ENCODE peak calls at places on chromosomes 11 and 22, in nine cellular contexts. G is fibroblast of pulmonary artery, B is brain microvascular endothelial cell, O is cardiac fibroblast, Q is AG04450, R is epithelial cell of esophagus, S is NB4, P is endothelial cell of umbilical vein, A is MM.1S. H is an unnamed sample.

GRCh38 chr11:67179892-67180490 is 60.9 kb downstream of the KDM2A start:
- DNase-seq in G (peak), B (no peak), O (no peak), Q (no peak), R (no peak), S (no peak), P (peak), A (no peak), H (no peak)

GRCh38 chr11:100632970-100633452 is 54.1 kb upstream of the ARHGAP42 start:
- DNase-seq in G (peak), B (peak), O (peak), Q (no peak), R (no peak), S (no peak), P (peak), A (no peak), H (no peak)

GRCh38 chr11:3214420-3214699 is 4.3 kb downstream of the MRGPRG start:
- DNase-seq in G (no peak), B (no peak), O (no peak), Q (no peak), R (no peak), S (no peak), P (no peak), A (no peak), H (no peak)

GRCh38 chr11:93481279-93481678 is 61.9 kb downstream of the SMCO4 start:
- DNase-seq in G (no peak), B (no peak), O (no peak), Q (no peak), R (peak), S (no peak), P (no peak), A (no peak), H (no peak)

GRCh38 chr11:125256471-125257010 is 92.0 kb downstream of the PKNOX2 start:
- DNase-seq in G (no peak), B (no peak), O (no peak), Q (no peak), R (no peak), S (no peak), P (no peak), A (no peak), H (no peak)

GRCh38 chr11:87628161-87628560 is 547.1 kb downstream of the RAB38 start:
- DNase-seq in G (no peak), B (no peak), O (no peak), Q (no peak), R (no peak), S (no peak), P (no peak), A (no peak), H (no peak)

GRCh38 chr11:36141595-36141994 is 147.6 kb downstream of the COMMD9 start:
- DNase-seq in G (no peak), B (no peak), O (no peak), Q (no peak), R (no peak), S (no peak), P (no peak), A (no peak), H (no peak)

GRCh38 chr22:47816121-47816915 is 1053.9 kb downstream of the TBC1D22A start:
- DNase-seq in G (no peak), B (no peak), O (no peak), Q (no peak), R (no peak), S (no peak), P (no peak), A (no peak), H (no peak)

GRCh38 chr11:61542024-61542461 is 33.5 kb downstream of the LRRC10B start:
- DNase-seq in G (no peak), B (no peak), O (no peak), Q (no peak), R (no peak), S (no peak), P (no peak), A (no peak), H (no peak)

GRCh38 chr11:110295086-110295485 is 1.3 kb downstream of the RDX start:
- DNase-seq in G (no peak), B (no peak), O (no peak), Q (no peak), R (no peak), S (no peak), P (no peak), A (no peak), H (no peak)

GRCh38 chr11:133966924-133967598 is 10.3 kb upstream of the IGSF9B start:
- DNase-seq in G (no peak), B (no peak), O (no peak), Q (no peak), R (no peak), S (peak), P (no peak), A (no peak), H (no peak)

GRCh38 chr11:2582436-2582931 is 117.3 kb downstream of the KCNQ1OT1 start:
- DNase-seq in G (no peak), B (no peak), O (no peak), Q (no peak), R (no peak), S (no peak), P (no peak), A (no peak), H (no peak)

GRCh38 chr11:69005183-69005630 is 7.8 kb downstream of the MRGPRF start:
- DNase-seq in G (no peak), B (no peak), O (no peak), Q (no peak), R (no peak), S (no peak), P (no peak), A (no peak), H (no peak)

GRCh38 chr22:37930270-37930951 is 23.0 kb downstream of the C22orf23 start:
- DNase-seq in G (peak), B (no peak), O (peak), Q (no peak), R (no peak), S (peak), P (no peak), A (peak), H (no peak)

GRCh38 chr11:90468923-90469322 is 246.1 kb upstream of the CHORDC1 start:
- DNase-seq in G (peak), B (peak), O (peak), Q (no peak), R (peak), S (no peak), P (no peak), A (no peak), H (no peak)

GRCh38 chr22:23553438-23553837 is 26.7 kb downstream of the IGLL1 start:
- DNase-seq in G (no peak), B (no peak), O (no peak), Q (no peak), R (no peak), S (no peak), P (no peak), A (no peak), H (no peak)

GRCh38 chr11:43278302-43278956 is 33.4 kb upstream of the API5 start:
- DNase-seq in G (peak), B (peak), O (peak), Q (no peak), R (peak), S (peak), P (peak), A (peak), H (no peak)

GRCh38 chr22:29311468-29312217 is 3.9 kb downstream of the RASL10A start:
- DNase-seq in G (no peak), B (no peak), O (no peak), Q (no peak), R (no peak), S (peak), P (no peak), A (no peak), H (no peak)

GRCh38 chr11:67255864-67256263 is 10.4 kb upstream of the GRK2 start:
- DNase-seq in G (no peak), B (no peak), O (no peak), Q (no peak), R (no peak), S (no peak), P (no peak), A (no peak), H (no peak)

GRCh38 chr11:1280116-1281035 is 29.1 kb downstream of the TOLLIP start:
- DNase-seq in G (no peak), B (no peak), O (no peak), Q (no peak), R (no peak), S (no peak), P (no peak), A (no peak), H (no peak)

GRCh38 chr11:60251485-60252207 is 8.7 kb upstream of the MS4A4E start:
- DNase-seq in G (peak), B (peak), O (peak), Q (no peak), R (peak), S (peak), P (peak), A (peak), H (no peak)

GRCh38 chr22:49724893-49725489 is 102.7 kb downstream of the BRD1 start:
- DNase-seq in G (peak), B (peak), O (peak), Q (no peak), R (peak), S (peak), P (peak), A (peak), H (no peak)

GRCh38 chr11:44286268-44286880 is 23.6 kb downstream of the ALX4 start:
- DNase-seq in G (peak), B (peak), O (peak), Q (no peak), R (peak), S (peak), P (peak), A (peak), H (no peak)

GRCh38 chr11:69245491-69246345 is 48.2 kb upstream of the MYEOV start:
- DNase-seq in G (no peak), B (no peak), O (no peak), Q (no peak), R (no peak), S (no peak), P (no peak), A (no peak), H (no peak)

DNA sequence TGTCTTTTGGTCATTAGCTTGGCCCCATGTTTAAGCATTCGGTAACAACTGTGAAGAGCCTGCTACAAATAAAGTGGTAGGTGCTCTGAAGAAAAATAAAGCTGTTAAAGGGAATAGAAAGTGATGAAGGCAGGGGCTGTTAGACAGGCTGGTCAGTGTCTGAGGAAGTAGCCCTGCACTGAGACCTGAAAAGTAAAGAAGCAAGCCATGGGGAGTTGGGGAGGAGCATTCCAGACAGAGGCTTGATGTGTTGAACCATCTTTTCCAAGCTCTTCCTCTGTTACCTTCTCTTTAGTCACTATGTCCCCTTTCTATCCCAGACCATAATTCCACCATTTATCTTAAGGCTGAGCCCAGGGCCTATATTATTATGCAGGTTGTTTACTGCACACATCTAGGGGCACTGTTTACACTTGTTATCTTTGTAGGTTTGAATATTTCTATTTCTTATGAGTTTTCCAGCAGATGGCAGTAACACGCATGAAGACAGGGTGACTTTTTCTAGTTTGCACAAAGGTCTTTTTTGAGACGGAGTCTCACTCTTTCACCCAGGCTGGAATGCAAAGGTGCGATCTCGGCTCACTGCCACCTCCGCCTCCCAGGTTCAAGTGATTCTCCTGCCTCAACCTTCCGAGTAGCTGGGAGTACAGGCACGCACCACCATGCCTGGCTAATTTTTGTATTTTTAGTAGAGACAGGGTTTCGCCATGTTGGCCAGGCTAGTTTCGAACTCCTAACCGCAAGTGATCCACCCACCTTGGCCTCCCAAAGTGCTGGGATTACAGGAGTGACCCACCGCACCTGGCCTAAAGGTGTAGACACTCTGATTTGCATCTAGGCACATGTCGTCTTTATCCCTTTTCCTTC is 23.0 kb downstream of the ZFTA start:
- DNase-seq in G (peak), B (no peak), O (peak), Q (no peak), R (no peak), S (peak), P (peak), A (no peak), H (no peak)
- TF ChIP-seq CTCF in G (peak), B (peak), O (no peak), Q (peak), R (peak), S (peak), P (peak), A (peak), H (no peak)

GRCh38 chr11:121538054-121538453 is 85.3 kb upstream of the SORL1-AS1 start:
- DNase-seq in G (no peak), B (no peak), O (no peak), Q (no peak), R (no peak), S (no peak), P (no peak), A (peak), H (no peak)
- H3K4me3 ChIP-seq in G (no peak), B (no peak), O (no peak), Q (no peak), R (no peak), S (no peak), P (no peak), A (no peak), H (no peak)

GRCh38 chr11:11895672-11896071 is 53.9 kb downstream of the USP47 start:
- DNase-seq in G (peak), B (no peak), O (peak), Q (no peak), R (peak), S (no peak), P (peak), A (no peak), H (no peak)
- TF ChIP-seq CTCF in G (peak), B (peak), O (no peak), Q (peak), R (peak), S (no peak), P (no peak), A (no peak), H (no peak)

DNA sequence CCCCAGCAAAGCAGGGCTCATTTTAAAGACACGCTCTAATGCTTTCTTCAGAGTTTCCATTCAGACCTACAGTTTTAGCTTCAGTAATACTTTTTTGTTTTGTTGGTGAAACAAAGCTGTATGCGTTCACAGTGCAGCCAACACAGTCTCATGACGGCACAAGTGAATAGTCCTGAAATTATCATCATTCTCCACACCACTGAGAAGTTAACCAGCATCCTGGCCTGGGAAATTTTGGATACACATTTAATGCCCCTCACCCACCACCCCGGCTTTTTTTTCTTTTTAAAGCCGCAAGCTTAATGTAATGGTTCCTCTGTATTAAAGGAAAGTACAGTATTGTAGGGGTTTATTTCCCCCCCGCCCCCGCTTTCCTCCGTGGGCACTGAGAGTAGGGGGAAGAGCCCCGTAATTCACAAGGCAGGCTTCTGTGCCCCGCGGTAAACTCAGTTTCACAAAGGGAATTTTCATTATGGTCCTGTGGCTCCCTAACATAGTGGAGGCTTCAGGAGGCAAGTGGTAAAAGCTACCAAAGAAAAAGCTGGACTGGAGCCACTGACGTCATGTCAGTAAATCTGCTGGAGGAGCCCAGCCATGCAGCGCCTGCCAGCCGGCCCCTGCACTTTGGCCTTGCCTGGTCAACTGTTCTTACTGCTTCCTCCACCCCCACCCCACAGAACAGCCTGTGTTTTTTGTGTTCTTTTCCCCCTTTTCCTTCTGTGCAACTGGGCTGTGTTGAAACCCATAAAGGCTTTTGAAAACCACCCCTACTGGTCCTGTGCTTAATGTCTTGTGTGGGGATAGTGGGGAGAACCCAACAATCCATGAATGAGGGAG is 18.2 kb downstream of the TEAD1 start:
- DNase-seq in G (peak), B (peak), O (peak), Q (peak), R (peak), S (no peak), P (peak), A (no peak), H (peak)
- H3K4me3 ChIP-seq in G (peak), B (peak), O (no peak), Q (peak), R (no peak), S (no peak), P (no peak), A (no peak), H (peak)

DNA sequence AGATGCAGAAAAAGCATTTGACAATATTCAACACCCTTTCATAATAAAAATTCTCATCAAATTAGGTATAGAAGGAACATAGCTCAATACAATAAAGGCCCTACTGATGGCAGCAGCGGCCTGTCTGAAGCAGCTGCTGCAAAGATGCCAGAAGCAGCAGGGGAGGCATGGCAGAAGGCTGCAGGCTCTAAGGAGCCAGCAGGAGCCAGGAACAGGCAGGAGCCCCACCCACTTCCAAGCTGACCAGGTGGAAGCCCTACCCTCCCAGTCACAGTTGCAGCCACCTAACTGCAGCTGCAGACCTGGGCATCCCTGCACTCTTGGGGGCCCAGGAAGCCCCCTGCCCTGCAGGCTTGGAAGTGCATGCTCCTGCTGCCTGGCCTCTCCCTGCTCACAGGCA is 18.2 kb upstream of the OR6A2 start:
- DNase-seq in G (no peak), B (no peak), O (no peak), Q (no peak), R (no peak), S (no peak), P (no peak), A (no peak), H (no peak)
- TF ChIP-seq CTCF in G (no peak), B (peak), O (no peak), Q (no peak), R (no peak), S (no peak), P (no peak), A (no peak), H (no peak)

GRCh38 chr11:46345881-46346484 is 1.3 kb upstream of the DGKZ start:
- DNase-seq in G (no peak), B (no peak), O (no peak), Q (no peak), R (no peak), S (peak), P (no peak), A (no peak), H (no peak)
- H3K4me3 ChIP-seq in G (no peak), B (no peak), O (no peak), Q (no peak), R (peak), S (peak), P (peak), A (no peak), H (no peak)

DNA sequence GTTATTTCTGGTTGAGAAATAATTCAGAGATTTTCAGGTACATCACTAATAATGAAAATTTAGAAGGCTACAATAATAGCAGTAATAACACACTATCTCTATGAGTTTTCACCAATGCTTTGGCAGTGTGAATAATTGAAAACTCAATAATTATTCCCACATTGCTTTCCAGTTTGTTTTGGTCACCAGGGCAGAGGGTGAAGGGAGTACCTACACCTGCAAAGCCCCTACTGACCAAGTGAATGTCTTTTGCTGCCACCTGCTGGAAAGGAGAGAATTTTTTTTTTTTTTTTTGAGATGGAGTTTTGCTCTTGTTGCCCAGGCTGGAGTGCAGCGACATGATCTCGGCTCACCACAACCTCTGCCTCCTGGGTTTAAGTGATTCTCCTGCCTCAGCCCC is 3.2 kb downstream of the NELL1 start:
- DNase-seq in G (peak), B (no peak), O (peak), Q (no peak), R (peak), S (peak), P (peak), A (peak), H (no peak)
- TF ChIP-seq CTCF in G (peak), B (peak), O (peak), Q (peak), R (peak), S (peak), P (no peak), A (peak), H (peak)

DNA sequence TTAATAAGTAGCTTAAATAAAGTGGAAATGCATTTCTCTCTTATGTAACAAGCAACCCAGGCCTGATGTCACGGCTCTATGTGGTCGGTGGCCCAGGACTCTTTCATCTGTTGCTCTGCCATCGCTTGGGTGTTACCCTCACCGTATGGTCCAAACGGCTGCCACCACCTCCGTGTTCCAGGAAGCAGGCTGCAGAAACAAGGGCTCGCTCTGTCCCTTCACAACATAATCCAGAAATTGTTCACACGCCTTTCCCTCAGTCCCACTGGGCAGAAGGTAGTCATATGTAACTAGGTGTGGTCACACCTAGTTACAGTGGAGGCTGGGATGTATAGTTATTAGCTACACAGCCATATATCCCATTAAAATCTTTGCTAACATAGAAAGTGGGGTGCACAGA is 421.0 kb downstream of the SOX6 start:
- DNase-seq in G (no peak), B (no peak), O (no peak), Q (no peak), R (no peak), S (no peak), P (no peak), A (no peak), H (no peak)
- H3K4me3 ChIP-seq in G (no peak), B (no peak), O (no peak), Q (no peak), R (no peak), S (no peak), P (no peak), A (no peak), H (no peak)

H was measured in AG04449.